ENCODE peak calls at places on chromosome 2, in six cellular contexts. W, L, A, K, D and E are unnamed samples.

GRCh38 chr2:7919510-7919909 is 762.3 kb upstream of the ID2 start:
- DNase-seq in D (no peak), A (no peak), W (no peak), K (no peak), L (no peak), E (no peak)

GRCh38 chr2:25000503-25001328 is 29.0 kb upstream of the DNAJC27 start:
- DNase-seq in L (no peak), K (no peak), D (peak), W (peak), A (no peak), E (no peak)

GRCh38 chr2:27409321-27410073 is at the start of gene PPM1G:
- DNase-seq in L (peak), D (peak), K (peak), A (peak), W (peak), E (peak)

GRCh38 chr2:212915121-212915782 is 236.2 kb downstream of the IKZF2 start:
- DNase-seq in A (no peak), K (no peak), L (no peak), W (no peak), D (no peak), E (no peak)

GRCh38 chr2:222671259-222672067 is at the start of gene MOGAT1:
- DNase-seq in A (no peak), K (peak), L (peak), D (peak), W (no peak), E (no peak)

GRCh38 chr2:202831241-202831997 is 40.1 kb downstream of the ICA1L start:
- DNase-seq in W (peak), D (peak), A (peak), K (peak), L (no peak), E (peak)

GRCh38 chr2:98508690-98509054 is 64.0 kb downstream of the INPP4A start:
- DNase-seq in L (peak), K (peak), D (peak), W (peak), A (peak), E (peak)

GRCh38 chr2:217994776-217995274 is 8.0 kb downstream of the TNS1 start:
- DNase-seq in K (no peak), W (peak), A (no peak), D (peak), L (no peak), E (no peak)